ENCODE peak calls at places on chromosomes 13 and 19, in eight cellular contexts. B is cardiac muscle cell; D is iPS DF 6.9; Q is adipocyte; G is activated T-helper 1 cell treated with Interleukin-2 at 50 U/mL for 16 hours; F is CD8-positive, alpha-beta T cell; P is naive thymus-derived CD8-positive, alpha-beta T cell; J is posterior cingulate gyrus. I is an unnamed sample.

GRCh38 chr19:15702590-15702930 is 25.3 kb upstream of the OR10H2 start:
- DNase-seq in B (peak; percentile 52), D (no peak), Q (peak; percentile 62), G (no peak), F (peak; percentile 25), P (peak; percentile 14), J (peak; percentile 22), I (peak; percentile 73)

GRCh38 chr19:19211499-19212432 is at the start of gene NCAN:
- DNase-seq in B (no peak), D (no peak), Q (no peak), G (no peak), F (no peak), P (no peak), J (no peak), I (no peak)

GRCh38 chr19:38650911-38651584 is 3.6 kb downstream of the ACTN4 start:
- DNase-seq in B (peak; percentile 89), D (no peak), Q (peak; percentile 73), G (no peak), F (no peak), P (no peak), J (no peak), I (peak; percentile 67)

GRCh38 chr13:21986602-21987001 is 315.7 kb downstream of the FGF9 start:
- DNase-seq in B (peak; percentile 63), D (no peak), Q (no peak), G (no peak), F (no peak), P (no peak), J (no peak), I (no peak)

GRCh38 chr19:58021541-58022282 is 12.1 kb upstream of the ZSCAN1 start:
- DNase-seq in B (peak; percentile 65), D (peak; percentile 87), Q (peak; percentile 45), G (no peak), F (peak; percentile 66), P (peak; percentile 56), J (peak; percentile 61), I (no peak)

GRCh38 chr19:45444318-45445041 is 20.8 kb upstream of the ERCC1 start:
- DNase-seq in B (peak; percentile 94), D (no peak), Q (peak; percentile 95), G (peak; percentile 60), F (peak; percentile 79), P (peak; percentile 77), J (peak; percentile 88), I (peak; percentile 80)

GRCh38 chr19:38849746-38850230 is at the start of gene HNRNPL:
- DNase-seq in B (no peak), D (no peak), Q (no peak), G (peak; percentile 99), F (no peak), P (no peak), J (peak; percentile 98), I (no peak)

GRCh38 chr19:36257512-36257876 is 42.6 kb downstream of the ZNF146 start:
- DNase-seq in B (peak; percentile 12), D (no peak), Q (no peak), G (no peak), F (no peak), P (no peak), J (no peak), I (no peak)

GRCh38 chr19:3746371-3747056 is 15.0 kb downstream of the APBA3 start:
- DNase-seq in B (no peak), D (no peak), Q (no peak), G (no peak), F (no peak), P (no peak), J (no peak), I (no peak)

GRCh38 chr13:53032849-53033248 is 4.2 kb downstream of the OLFM4 start:
- DNase-seq in B (no peak), D (no peak), Q (no peak), G (no peak), F (no peak), P (no peak), J (no peak), I (no peak)

GRCh38 chr19:13938361-13939027 is at the start of gene PODNL1:
- DNase-seq in B (peak; percentile 89), D (no peak), Q (peak; percentile 91), G (no peak), F (no peak), P (no peak), J (no peak), I (no peak)

I was measured in Caki2.